ENCODE peak calls at places on chromosomes 3 and 15, in seven cellular contexts. N is uterus, L is fibroblast of the aortic adventitia, X is memory B cell, Z is GDM1, S is GM10248, W is NCI-H774. F is an unnamed sample.

GRCh38 chr3:10015476-10015904 is 10.7 kb upstream of the FANCD2 start:
- DNase-seq in W (no peak), X (no peak), Z (peak), S (no peak), N (peak), L (peak), F (no peak)

GRCh38 chr15:40759961-40760360 is 3.9 kb upstream of the GCHFR start:
- DNase-seq in W (no peak), L (no peak), N (no peak), X (no peak), S (no peak), Z (no peak), F (no peak)

GRCh38 chr3:139758654-139759291 is 81.0 kb upstream of the NMNAT3 start:
- DNase-seq in W (no peak), S (no peak), X (no peak), L (peak), N (no peak), Z (no peak), F (no peak)

GRCh38 chr15:55770808-55771207 is 27.9 kb upstream of the PRTG start:
- DNase-seq in L (no peak), N (no peak), Z (no peak), X (no peak), W (no peak), S (no peak), F (no peak)

GRCh38 chr15:33292718-33293307 is 18.0 kb upstream of the RYR3 start:
- DNase-seq in N (peak), S (peak), Z (peak), X (no peak), W (peak), L (peak), F (peak)

GRCh38 chr15:29039466-29040366 is 153.9 kb downstream of the APBA2 start:
- DNase-seq in S (no peak), N (no peak), X (no peak), Z (no peak), L (no peak), W (no peak), F (no peak)

GRCh38 chr15:84034831-84035753 is 200.5 kb upstream of the GOLGA6L4 start:
- DNase-seq in X (no peak), Z (no peak), N (no peak), S (peak), L (peak), W (peak), F (no peak)

GRCh38 chr15:101411085-101411484 is 78.4 kb downstream of the PCSK6 start:
- DNase-seq in Z (no peak), L (no peak), X (no peak), S (no peak), W (no peak), N (no peak), F (no peak)

GRCh38 chr15:52020253-52021085 is 1.4 kb downstream of the MAPK6 start:
- DNase-seq in S (no peak), N (no peak), X (no peak), Z (no peak), L (peak), W (no peak), F (no peak)

GRCh38 chr3:125436921-125437320 is 61.8 kb upstream of the ZNF148 start:
- DNase-seq in L (no peak), N (no peak), X (no peak), S (no peak), W (no peak), Z (no peak), F (no peak)

GRCh38 chr15:60679256-60679655 is 200.3 kb upstream of the ICE2 start:
- DNase-seq in N (no peak), S (no peak), Z (no peak), X (no peak), L (no peak), W (no peak), F (no peak)

GRCh38 chr3:172915911-172916514 is 165.5 kb downstream of the ECT2 start:
- DNase-seq in S (no peak), W (peak), X (no peak), N (no peak), Z (no peak), L (no peak), F (peak)

GRCh38 chr15:65377105-65377975 is 462 bp downstream of the IGDCC3 start:
- DNase-seq in S (no peak), N (no peak), W (no peak), X (no peak), L (peak), Z (no peak), F (no peak)

GRCh38 chr3:176595307-176595706 is 602.0 kb downstream of the TBL1XR1 start:
- DNase-seq in N (no peak), Z (no peak), W (no peak), L (no peak), S (no peak), X (no peak), F (no peak)

GRCh38 chr15:62163847-62164499 is 1.1 kb downstream of the C2CD4B start:
- DNase-seq in W (peak), N (no peak), X (no peak), Z (no peak), L (no peak), S (no peak), F (no peak)

GRCh38 chr3:120172070-120172469 is 77.8 kb upstream of the GSK3B start:
- DNase-seq in S (no peak), Z (no peak), N (peak), W (no peak), X (no peak), L (peak), F (no peak)

GRCh38 chr3:27360113-27361078 is 8.8 kb downstream of the NEK10 start:
- DNase-seq in X (no peak), L (peak), Z (no peak), S (no peak), W (peak), N (no peak), F (peak)

GRCh38 chr3:23106641-23107040 is 96.5 kb upstream of the UBE2E2 start:
- DNase-seq in L (no peak), Z (no peak), N (no peak), S (no peak), X (no peak), W (no peak), F (no peak)

GRCh38 chr15:93029613-93030429 is 59.2 kb downstream of the RGMA start:
- DNase-seq in X (no peak), W (no peak), N (peak), S (peak), L (peak), Z (no peak), F (no peak)

GRCh38 chr3:46098319-46098761 is 71.1 kb upstream of the XCR1 start:
- DNase-seq in W (no peak), Z (peak), X (no peak), L (peak), S (peak), N (peak), F (no peak)

GRCh38 chr15:78340243-78341056 is at the start of gene CRABP1:
- DNase-seq in X (no peak), S (no peak), L (no peak), N (no peak), W (no peak), Z (no peak), F (peak)

GRCh38 chr3:48997714-48998637 is 7.9 kb downstream of the P4HTM start:
- DNase-seq in S (no peak), N (no peak), W (no peak), X (no peak), L (no peak), Z (no peak), F (peak)

GRCh38 chr3:77324115-77324514 is 284.2 kb downstream of the ROBO2 start:
- DNase-seq in W (no peak), X (no peak), S (no peak), L (no peak), Z (no peak), N (no peak), F (no peak)

GRCh38 chr3:120745466-120745865 is 2.9 kb downstream of the GTF2E1 start:
- DNase-seq in S (no peak), L (no peak), Z (no peak), W (no peak), X (no peak), N (no peak), F (no peak)

GRCh38 chr3:174147798-174148197 is 711.3 kb upstream of the NAALADL2 start:
- DNase-seq in S (no peak), X (no peak), N (no peak), Z (no peak), W (no peak), L (no peak), F (no peak)

GRCh38 chr15:41817327-41817726 is 10.6 kb upstream of the JMJD7 start:
- DNase-seq in N (no peak), S (no peak), Z (no peak), L (no peak), W (no peak), X (no peak), F (no peak)

GRCh38 chr3:142724682-142725351 is 983 bp downstream of the TRPC1 start:
- DNase-seq in L (peak), Z (no peak), S (peak), W (peak), N (peak), X (peak), F (peak)

GRCh38 chr3:120558784-120559227 is 37.3 kb upstream of the NDUFB4 start:
- DNase-seq in L (peak), S (peak), N (peak), W (peak), X (peak), Z (peak), F (peak)

GRCh38 chr15:22810735-22811338 is 24.4 kb downstream of the NIPA1 start:
- DNase-seq in W (no peak), S (no peak), L (no peak), X (no peak), N (no peak), Z (no peak), F (no peak)

GRCh38 chr3:195078891-195079440 is 192.0 kb downstream of the XXYLT1 start:
- DNase-seq in L (no peak), S (no peak), W (no peak), X (no peak), N (no peak), Z (no peak), F (no peak)

GRCh38 chr3:149542375-149543312 is 68.1 kb downstream of the TM4SF4 start:
- DNase-seq in L (peak), S (no peak), N (no peak), X (no peak), Z (no peak), W (peak), F (peak)

GRCh38 chr3:39404943-39405686 is 1.4 kb upstream of the RPSA start:
- DNase-seq in Z (no peak), L (no peak), W (no peak), S (no peak), X (no peak), N (no peak), F (no peak)

GRCh38 chr3:9508781-9509180 is 44.8 kb downstream of the LHFPL4 start:
- DNase-seq in W (no peak), S (no peak), L (no peak), N (no peak), Z (no peak), X (no peak), F (no peak)

GRCh38 chr15:80992436-80992835 is 2.8 kb upstream of the MESD start:
- DNase-seq in S (no peak), L (no peak), Z (no peak), W (no peak), X (no peak), N (no peak), F (no peak)

GRCh38 chr3:177300039-177300833 is 103.0 kb upstream of the TBL1XR1 start:
- DNase-seq in N (no peak), Z (peak), S (no peak), X (no peak), W (peak), L (peak), F (no peak)

GRCh38 chr3:131328739-131329138 is 52.8 kb upstream of the NUDT16 start:
- DNase-seq in S (no peak), W (no peak), X (no peak), Z (no peak), N (no peak), L (no peak), F (no peak)

F was measured in NCI-H2029.